ENCODE peak calls at places on chromosome 13, in ten cellular contexts. E is stimulated activated CD8-positive, alpha-beta memory T cell treated with anti-CD3 and anti-CD28 coated beads, Interleukin-2, amount 100 ng/mL, for 1 hour; A is body of pancreas; W is stimulated activated CD4-positive, alpha-beta T cell treated with anti-CD3 and anti-CD28 coated beads, TNF-alpha, amount 100 ng/mL, for 24 hours; I is thoracic aorta; F is epithelial cell of esophagus; L is left lung; K is uterus; G is GM20000; B is HFF-Myc. T is an unnamed sample.

GRCh38 chr13:31485651-31486051 is 253.7 kb upstream of the RXFP2 start:
- DNase-seq in W (no peak), B (no peak), L (no peak), K (no peak), F (peak), G (no peak), E (no peak), A (no peak), I (no peak), T (no peak)

GRCh38 chr13:51942189-51942588 is 69.1 kb downstream of the ATP7B start:
- DNase-seq in F (peak), G (no peak), W (no peak), B (no peak), K (no peak), E (no peak), I (no peak), L (no peak), A (no peak), T (no peak)

GRCh38 chr13:31236211-31236786 is 36.5 kb downstream of the B3GLCT start:
- DNase-seq in I (no peak), G (peak), F (peak), K (peak), A (no peak), W (no peak), L (no peak), B (no peak), E (no peak), T (no peak)

GRCh38 chr13:51806571-51806970 is 2.6 kb upstream of the DHRS12 start:
- DNase-seq in W (no peak), I (no peak), B (no peak), E (no peak), F (peak), L (no peak), G (no peak), K (no peak), A (peak), T (no peak)

GRCh38 chr13:106919093-106919492 is 351.2 kb upstream of the ARGLU1 start:
- DNase-seq in L (no peak), B (no peak), I (no peak), A (no peak), G (peak), W (no peak), E (no peak), K (no peak), F (no peak), T (peak)

GRCh38 chr13:49877629-49878218 is 58.4 kb downstream of the SPRYD7 start:
- DNase-seq in A (no peak), G (no peak), W (no peak), K (no peak), E (no peak), F (no peak), I (no peak), B (peak), L (no peak), T (no peak)

GRCh38 chr13:40692946-40693345 is 26.5 kb upstream of the FOXO1 start:
- DNase-seq in A (no peak), W (no peak), K (no peak), G (no peak), F (no peak), I (no peak), B (no peak), E (no peak), L (no peak), T (no peak)

GRCh38 chr13:27980280-27980998 is 8.1 kb downstream of the URAD start:
- DNase-seq in F (no peak), E (no peak), L (no peak), B (no peak), I (no peak), K (no peak), W (no peak), A (no peak), G (peak), T (no peak)

GRCh38 chr13:99926014-99926731 is 45.4 kb downstream of the ZIC5 start:
- DNase-seq in F (peak), G (no peak), E (no peak), I (no peak), B (no peak), W (no peak), K (no peak), L (no peak), A (peak), T (peak)

GRCh38 chr13:38086013-38086412 is 216.4 kb upstream of the TRPC4 start:
- DNase-seq in A (no peak), W (no peak), B (no peak), G (no peak), L (no peak), I (no peak), K (no peak), F (no peak), E (no peak), T (no peak)

GRCh38 chr13:80214521-80214941 is 126.4 kb downstream of the SPRY2 start:
- DNase-seq in B (no peak), I (no peak), F (no peak), A (no peak), E (no peak), L (no peak), K (no peak), W (no peak), G (no peak), T (no peak)

GRCh38 chr13:63517376-63517775 is 2101.7 kb upstream of the PCDH20 start:
- DNase-seq in L (no peak), A (no peak), K (no peak), G (no peak), E (no peak), I (no peak), B (peak), F (no peak), W (no peak), T (no peak)

GRCh38 chr13:98954313-98954712 is 23.6 kb downstream of the DOCK9 start:
- DNase-seq in K (no peak), A (no peak), W (no peak), B (no peak), G (no peak), L (no peak), F (no peak), I (no peak), E (no peak), T (no peak)

GRCh38 chr13:45149964-45150363 is 29.7 kb downstream of the GTF2F2 start:
- DNase-seq in W (no peak), L (no peak), K (no peak), F (no peak), A (no peak), E (no peak), I (no peak), G (no peak), B (no peak), T (no peak)

GRCh38 chr13:50130686-50131051 is 115.4 kb downstream of the KCNRG start:
- DNase-seq in F (peak), L (no peak), I (no peak), E (no peak), A (no peak), W (no peak), B (no peak), K (no peak), G (peak), T (no peak)

GRCh38 chr13:76879211-76879875 is 6.9 kb downstream of the KCTD12 start:
- DNase-seq in K (peak), B (peak), A (peak), E (peak), W (peak), L (peak), F (peak), I (peak), G (peak), T (peak)

GRCh38 chr13:47178090-47178950 is 281.5 kb upstream of the HTR2A start:
- DNase-seq in K (no peak), G (no peak), F (peak), I (no peak), E (no peak), W (no peak), L (no peak), A (no peak), B (no peak), T (no peak)

GRCh38 chr13:36819811-36820140 is 754 bp downstream of the RFXAP start:
- DNase-seq in G (no peak), L (no peak), W (peak), B (no peak), F (peak), K (no peak), E (no peak), I (no peak), A (no peak), T (no peak)

GRCh38 chr13:83845121-83845520 is 37.2 kb downstream of the SLITRK1 start:
- DNase-seq in I (no peak), W (no peak), K (no peak), B (no peak), E (no peak), G (no peak), A (no peak), L (no peak), F (no peak), T (no peak)

GRCh38 chr13:71672527-71672926 is 194.5 kb downstream of the DACH1 start:
- DNase-seq in K (no peak), F (no peak), I (no peak), A (no peak), G (no peak), W (no peak), B (no peak), E (no peak), L (no peak), T (no peak)

GRCh38 chr13:48775804-48776203 is 122.1 kb downstream of the CYSLTR2 start:
- DNase-seq in G (no peak), B (peak), F (peak), A (no peak), W (no peak), L (no peak), I (no peak), E (no peak), K (no peak), T (no peak)

GRCh38 chr13:71067164-71067815 is 799.7 kb downstream of the DACH1 start:
- DNase-seq in K (no peak), L (no peak), B (no peak), I (no peak), W (no peak), F (no peak), E (no peak), A (no peak), G (no peak), T (no peak)

GRCh38 chr13:91690944-91691343 is 292.5 kb downstream of the GPC5 start:
- DNase-seq in I (no peak), L (no peak), W (no peak), F (no peak), G (no peak), A (no peak), K (no peak), B (no peak), E (no peak), T (no peak)

GRCh38 chr13:28574617-28575142 is 79.8 kb upstream of the FLT1 start:
- DNase-seq in A (no peak), I (no peak), G (no peak), W (no peak), K (no peak), B (peak), F (peak), L (peak), E (no peak), T (no peak)

GRCh38 chr13:97107815-97108534 is 113.7 kb upstream of the OXGR1 start:
- DNase-seq in L (no peak), W (no peak), K (no peak), F (no peak), I (no peak), G (no peak), B (no peak), A (no peak), E (no peak), T (no peak)

GRCh38 chr13:44191504-44192171 is 182.0 kb upstream of the SERP2 start:
- DNase-seq in F (peak), B (peak), A (peak), I (no peak), G (peak), W (peak), L (no peak), K (peak), E (peak), T (peak)

GRCh38 chr13:36680918-36681317 is 7.1 kb downstream of the SERTM1 start:
- DNase-seq in F (no peak), K (peak), G (no peak), I (no peak), E (no peak), W (no peak), B (no peak), A (no peak), L (no peak), T (peak)

GRCh38 chr13:45316996-45317395 is 24.0 kb downstream of the TPT1 start:
- DNase-seq in W (no peak), L (no peak), I (no peak), E (no peak), F (no peak), A (no peak), K (no peak), B (no peak), G (no peak), T (no peak)

GRCh38 chr13:110815471-110816204 is 99.2 kb downstream of the ANKRD10 start:
- DNase-seq in E (no peak), F (peak), L (no peak), A (no peak), G (no peak), B (no peak), I (no peak), K (no peak), W (no peak), T (no peak)

GRCh38 chr13:77184455-77184854 is 142.4 kb downstream of the MYCBP2 start:
- DNase-seq in E (no peak), I (no peak), L (no peak), F (peak), W (no peak), K (no peak), G (peak), A (no peak), B (no peak), T (no peak)

GRCh38 chr13:44876782-44877324 is 112.4 kb downstream of the NUFIP1 start:
- DNase-seq in F (no peak), G (no peak), W (no peak), E (no peak), L (no peak), I (no peak), B (no peak), K (no peak), A (no peak), T (no peak)

GRCh38 chr13:110458594-110459365 is 102.7 kb downstream of the RAB20 start:
- DNase-seq in A (peak), E (no peak), G (no peak), L (no peak), W (no peak), K (no peak), F (no peak), I (no peak), B (no peak), T (no peak)

GRCh38 chr13:111621164-111621563 is 300.7 kb downstream of the TEX29 start:
- DNase-seq in B (no peak), L (no peak), I (no peak), A (no peak), F (no peak), W (no peak), G (no peak), K (no peak), E (no peak), T (no peak)

GRCh38 chr13:36355632-36356031 is 9.4 kb upstream of the SPART start:
- DNase-seq in B (no peak), K (no peak), I (no peak), E (no peak), F (no peak), G (no peak), W (no peak), A (no peak), L (no peak), T (no peak)

GRCh38 chr13:31987071-31987470 is 44.5 kb upstream of the FRY start:
- DNase-seq in L (no peak), I (no peak), E (no peak), A (no peak), W (no peak), F (no peak), K (no peak), G (no peak), B (no peak), T (no peak)

GRCh38 chr13:33204130-33204927 is 81.2 kb downstream of the STARD13 start:
- DNase-seq in G (no peak), A (peak), L (no peak), E (no peak), B (peak), W (no peak), F (no peak), I (peak), K (peak), T (peak)

GRCh38 chr13:50140153-50140552 is 124.9 kb downstream of the KCNRG start:
- DNase-seq in G (no peak), F (no peak), E (no peak), B (no peak), K (no peak), A (no peak), L (no peak), W (no peak), I (no peak), T (no peak)

GRCh38 chr13:65959305-65959704 is 1270.8 kb downstream of the PCDH9 start:
- DNase-seq in I (no peak), B (no peak), L (no peak), E (no peak), F (peak), K (no peak), W (no peak), G (no peak), A (no peak), T (no peak)

GRCh38 chr13:57624565-57625435 is 6.7 kb upstream of the PCDH17 start:
- DNase-seq in K (no peak), G (peak), W (no peak), L (no peak), A (peak), I (no peak), F (peak), E (no peak), B (peak), T (peak)

GRCh38 chr13:66977156-66977555 is 253.0 kb downstream of the PCDH9 start:
- DNase-seq in W (no peak), B (no peak), E (no peak), F (peak), G (no peak), I (no peak), A (no peak), L (no peak), K (no peak), T (no peak)

T was measured in thyroid gland.